ENCODE peak calls at places on chromosomes 1 and 21, in nine cellular contexts. I is neural progenitor cell, C is GM23338, E is hepatocyte, P is GM23248, D is MM.1S, O is HCT116, Z is OCI-LY7, U is PC-3. S is an unnamed sample.

GRCh38 chr1:156499703-156500577 is 635 bp downstream of the MEF2D start:
- DNase-seq in Z (peak), E (peak), D (peak), U (no peak), P (peak), O (no peak), I (peak), C (peak), S (peak)

GRCh38 chr1:167221126-167221803 is 579 bp downstream of the POU2F1 start:
- DNase-seq in D (peak), U (no peak), O (no peak), I (peak), P (peak), E (peak), Z (no peak), C (peak), S (peak)

GRCh38 chr21:42986125-42986783 is 11.9 kb downstream of the PKNOX1 start:
- DNase-seq in P (peak), U (peak), C (no peak), O (no peak), E (no peak), I (no peak), Z (no peak), D (no peak), S (no peak)

GRCh38 chr1:165424454-165425283 is 20.3 kb downstream of the RXRG start:
- DNase-seq in E (no peak), I (no peak), P (peak), C (no peak), U (no peak), Z (no peak), O (no peak), D (peak), S (no peak)

GRCh38 chr1:206686486-206687249 is 2.0 kb downstream of the MAPKAPK2 start:
- DNase-seq in E (no peak), P (no peak), I (no peak), O (no peak), U (no peak), C (no peak), D (no peak), Z (peak), S (no peak)

GRCh38 chr1:241593186-241593585 is 47.0 kb downstream of the CHML start:
- DNase-seq in U (peak), P (peak), Z (no peak), E (no peak), I (no peak), D (no peak), C (no peak), O (no peak), S (no peak)

GRCh38 chr1:182278144-182279054 is 113.2 kb downstream of the GLUL start:
- DNase-seq in O (no peak), D (no peak), E (no peak), P (no peak), Z (no peak), C (no peak), I (no peak), U (no peak), S (no peak)

GRCh38 chr1:3553940-3554223 is 57.4 kb downstream of the MEGF6 start:
- DNase-seq in E (no peak), I (no peak), O (no peak), Z (no peak), P (no peak), C (no peak), D (no peak), U (no peak), S (no peak)

GRCh38 chr1:33560680-33561079 is 88.2 kb downstream of the ZSCAN20 start:
- DNase-seq in C (no peak), P (peak), D (no peak), O (no peak), E (no peak), U (peak), I (no peak), Z (no peak), S (no peak)

GRCh38 chr1:91751281-91751680 is 134.7 kb downstream of the TGFBR3 start:
- DNase-seq in D (no peak), U (no peak), I (no peak), E (peak), O (no peak), P (peak), C (no peak), Z (no peak), S (no peak)

GRCh38 chr21:25453524-25453923 is 153.8 kb downstream of the MRPL39 start:
- DNase-seq in U (peak), P (peak), Z (no peak), C (no peak), D (no peak), O (no peak), I (no peak), E (no peak), S (no peak)

GRCh38 chr1:226633541-226634155 is 85.1 kb downstream of the STUM start:
- DNase-seq in U (no peak), O (no peak), Z (no peak), E (no peak), P (no peak), I (no peak), C (no peak), D (no peak), S (no peak)

GRCh38 chr1:165645654-165646366 is 14.8 kb downstream of the MGST3 start:
- DNase-seq in I (no peak), Z (no peak), O (peak), E (peak), U (peak), D (no peak), P (no peak), C (no peak), S (no peak)

GRCh38 chr1:3237994-3238704 is 169.1 kb downstream of the PRDM16 start:
- DNase-seq in Z (no peak), C (no peak), P (no peak), O (no peak), U (no peak), E (no peak), D (no peak), I (no peak), S (no peak)

GRCh38 chr1:174399211-174399610 is 48.6 kb upstream of the GPR52 start:
- DNase-seq in U (no peak), O (no peak), P (no peak), I (no peak), E (no peak), D (no peak), Z (no peak), C (no peak), S (no peak)

DNA sequence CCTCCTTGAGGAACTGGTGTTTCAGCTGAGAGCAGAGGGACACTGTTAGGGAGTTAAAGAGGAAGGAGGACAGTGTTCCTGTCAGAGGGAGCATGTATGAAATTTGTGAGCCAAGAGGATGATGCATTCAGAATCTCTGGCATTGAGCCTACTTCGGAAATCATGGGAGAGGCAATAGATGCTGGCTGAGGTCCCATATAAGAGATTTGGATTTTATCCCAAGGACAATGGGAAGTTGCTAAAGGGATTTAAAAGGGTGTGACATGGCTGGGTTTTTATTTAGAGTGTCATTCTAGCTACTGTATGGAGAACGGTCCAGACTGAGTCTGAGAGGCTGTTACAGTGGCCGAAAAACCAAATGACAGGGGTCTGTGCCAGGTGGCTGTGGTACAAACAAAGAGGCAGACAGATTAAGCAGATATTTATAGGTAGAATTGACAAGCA is 403.2 kb upstream of the B3GALT2 start:
- DNase-seq in C (no peak), Z (no peak), U (peak), O (no peak), P (peak), I (no peak), E (no peak), D (no peak), S (no peak)
- TF ChIP-seq EZH2phosphoT487 in C (no peak), Z (no peak), U (no peak), O (no peak), P (no peak), I (no peak), E (no peak), D (no peak), S (no peak)

DNA sequence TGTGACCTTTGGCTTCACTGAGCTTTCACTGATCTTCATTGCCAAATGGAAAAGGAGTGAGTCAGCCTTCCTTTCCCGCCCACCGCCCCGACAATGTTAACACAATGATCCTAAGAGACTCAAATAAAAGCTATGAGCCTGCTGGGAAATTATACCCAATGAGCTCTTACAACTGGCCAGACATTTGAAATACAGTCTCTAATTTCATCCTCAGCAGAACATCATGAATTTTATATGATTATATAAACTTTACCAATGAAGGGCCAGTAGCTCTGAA is 252.5 kb downstream of the SIPA1L2 start:
- DNase-seq in U (peak), C (no peak), O (peak), Z (no peak), E (peak), D (no peak), P (peak), I (no peak), S (no peak)
- TF ChIP-seq EZH2phosphoT487 in U (no peak), C (no peak), O (no peak), Z (no peak), E (no peak), D (no peak), P (no peak), I (no peak), S (no peak)

GRCh38 chr1:186781731-186782130 is 47.0 kb upstream of the PLA2G4A start:
- DNase-seq in U (no peak), E (no peak), C (no peak), I (no peak), Z (no peak), D (no peak), P (peak), O (no peak), S (no peak)
- TF ChIP-seq EZH2phosphoT487 in U (no peak), E (no peak), C (no peak), I (no peak), Z (no peak), D (no peak), P (no peak), O (no peak), S (no peak)

GRCh38 chr1:230142608-230143209 is 75.7 kb downstream of the GALNT2 start:
- DNase-seq in I (no peak), O (no peak), U (no peak), E (no peak), P (no peak), Z (no peak), C (no peak), D (no peak), S (no peak)
- TF ChIP-seq EZH2phosphoT487 in I (no peak), O (no peak), U (no peak), E (no peak), P (no peak), Z (no peak), C (no peak), D (no peak), S (no peak)

GRCh38 chr21:40371329-40371728 is 475.6 kb downstream of the DSCAM start:
- DNase-seq in E (no peak), P (no peak), C (no peak), D (no peak), U (no peak), Z (no peak), I (no peak), O (no peak), S (no peak)

GRCh38 chr21:40377135-40377534 is 469.8 kb downstream of the DSCAM start:
- DNase-seq in C (no peak), P (no peak), E (no peak), O (no peak), I (no peak), U (no peak), D (no peak), Z (no peak), S (no peak)

GRCh38 chr21:40373760-40374159 is 473.2 kb downstream of the DSCAM start:
- DNase-seq in D (no peak), P (no peak), I (no peak), E (no peak), U (no peak), C (no peak), Z (no peak), O (no peak), S (no peak)
- TF ChIP-seq EZH2phosphoT487 in D (no peak), P (no peak), I (no peak), E (no peak), U (no peak), C (no peak), Z (no peak), O (no peak), S (no peak)

GRCh38 chr1:119045091-119045746 is 57.1 kb upstream of the TBX15 start:
- DNase-seq in U (no peak), I (no peak), E (no peak), Z (no peak), O (no peak), P (no peak), C (no peak), D (no peak), S (no peak)

GRCh38 chr1:119040906-119041305 is 52.8 kb upstream of the TBX15 start:
- DNase-seq in E (peak), O (no peak), Z (no peak), I (no peak), D (no peak), C (no peak), P (peak), U (no peak), S (no peak)

GRCh38 chr1:119048624-119049404 is 60.7 kb upstream of the TBX15 start:
- DNase-seq in D (no peak), I (no peak), P (no peak), E (no peak), U (no peak), Z (no peak), O (no peak), C (no peak), S (no peak)

GRCh38 chr1:119047040-119047438 is 58.9 kb upstream of the TBX15 start:
- DNase-seq in U (no peak), O (no peak), P (peak), I (no peak), C (no peak), Z (no peak), D (no peak), E (no peak), S (no peak)

DNA sequence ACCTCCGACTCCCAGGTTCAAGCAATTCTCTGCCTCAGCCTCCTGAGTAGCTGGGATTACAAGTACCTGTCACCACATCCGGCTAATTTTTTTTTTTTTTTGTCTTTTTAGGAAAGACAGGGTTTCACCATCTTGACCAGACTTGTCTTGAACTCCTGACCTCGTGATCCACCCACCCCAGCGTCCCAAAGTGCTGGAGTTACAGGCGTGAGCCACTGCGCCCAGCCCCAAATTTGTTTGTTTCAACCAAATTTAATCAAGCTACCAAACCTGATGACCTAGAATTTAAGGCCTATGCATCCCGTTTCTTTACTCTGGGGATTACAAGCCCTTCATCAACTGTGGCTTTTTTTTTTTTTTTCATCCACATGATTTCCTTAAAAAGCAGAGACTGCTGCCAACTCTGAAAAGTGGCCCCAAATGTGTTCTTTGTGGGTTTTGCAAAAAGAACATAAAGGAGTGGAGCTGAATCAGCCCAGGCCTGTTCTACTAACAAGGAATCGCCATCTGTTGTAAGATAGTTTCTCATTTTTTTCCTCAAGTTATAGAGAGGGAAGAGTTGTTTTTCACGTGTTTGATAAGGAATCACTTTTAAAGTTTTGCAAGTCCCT is 58.4 kb upstream of the TBX15 start:
- DNase-seq in C (no peak), I (no peak), E (no peak), Z (no peak), D (no peak), O (no peak), U (no peak), P (peak), S (no peak)
- TF ChIP-seq EZH2phosphoT487 in C (no peak), I (no peak), E (no peak), Z (no peak), D (no peak), O (no peak), U (no peak), P (no peak), S (no peak)

GRCh38 chr1:204885288-204885711 is 14.6 kb downstream of the NFASC start:
- DNase-seq in C (no peak), E (peak), I (no peak), D (no peak), Z (no peak), O (no peak), U (no peak), P (peak), S (no peak)
- TF ChIP-seq EZH2phosphoT487 in C (no peak), E (no peak), I (no peak), D (no peak), Z (no peak), O (no peak), U (no peak), P (no peak), S (no peak)

GRCh38 chr1:178066904-178067531 is 26.9 kb upstream of the RASAL2 start:
- DNase-seq in O (no peak), P (no peak), Z (no peak), E (no peak), I (no peak), U (no peak), D (no peak), C (no peak), S (no peak)
- TF ChIP-seq EZH2phosphoT487 in O (no peak), P (no peak), Z (no peak), E (no peak), I (no peak), U (no peak), D (no peak), C (no peak), S (no peak)

GRCh38 chr1:81757398-81758020 is 43.2 kb upstream of the ADGRL2 start:
- DNase-seq in D (no peak), I (no peak), E (no peak), Z (no peak), C (no peak), U (no peak), O (no peak), P (no peak), S (no peak)
- TF ChIP-seq EZH2phosphoT487 in D (no peak), I (no peak), E (no peak), Z (no peak), C (no peak), U (no peak), O (no peak), P (no peak), S (no peak)

GRCh38 chr1:89198500-89199072 is at the start of gene GBP4:
- DNase-seq in U (peak), P (peak), E (peak), C (peak), D (peak), O (no peak), Z (no peak), I (no peak), S (no peak)
- TF ChIP-seq EZH2phosphoT487 in U (no peak), P (no peak), E (no peak), C (no peak), D (no peak), O (no peak), Z (no peak), I (no peak), S (no peak)

S was measured in SK-N-SH.